ENCODE peak calls at places on chromosome 4, in four cellular contexts. X is IMR-90, G is stomach, I is transverse colon. W is an unnamed sample.

GRCh38 chr4:161583549-161583948 is 580.3 kb downstream of the FSTL5 start:
- DNase-seq in X (no peak), G (no peak), I (no peak), W (no peak)

GRCh38 chr4:143195581-143195980 is 10.9 kb downstream of the USP38 start:
- DNase-seq in X (no peak), G (no peak), I (no peak), W (no peak)

GRCh38 chr4:99606716-99607115 is 32.1 kb downstream of the MTTP start:
- DNase-seq in X (no peak), G (no peak), I (no peak), W (no peak)

GRCh38 chr4:79338148-79338547 is 12.3 kb upstream of the NAA11 start:
- DNase-seq in X (no peak), G (no peak), I (no peak), W (no peak)

GRCh38 chr4:160426233-160426632 is 1323.4 kb downstream of the RAPGEF2 start:
- DNase-seq in X (no peak), G (no peak), I (no peak), W (no peak)

GRCh38 chr4:73392936-73393335 is 11.2 kb upstream of the ALB start:
- DNase-seq in X (no peak), G (no peak), I (no peak), W (no peak)

GRCh38 chr4:173370130-173370476 is 651 bp upstream of the SAP30 start:
- DNase-seq in X (no peak), G (no peak), I (peak), W (no peak)

GRCh38 chr4:1604706-1605205 is 79.4 kb downstream of the FAM53A start:
- DNase-seq in X (no peak), G (peak), I (peak), W (peak)

GRCh38 chr4:138835833-138836521 is 179.6 kb upstream of the NOCT start:
- DNase-seq in X (peak), G (no peak), I (peak), W (no peak)

DNA sequence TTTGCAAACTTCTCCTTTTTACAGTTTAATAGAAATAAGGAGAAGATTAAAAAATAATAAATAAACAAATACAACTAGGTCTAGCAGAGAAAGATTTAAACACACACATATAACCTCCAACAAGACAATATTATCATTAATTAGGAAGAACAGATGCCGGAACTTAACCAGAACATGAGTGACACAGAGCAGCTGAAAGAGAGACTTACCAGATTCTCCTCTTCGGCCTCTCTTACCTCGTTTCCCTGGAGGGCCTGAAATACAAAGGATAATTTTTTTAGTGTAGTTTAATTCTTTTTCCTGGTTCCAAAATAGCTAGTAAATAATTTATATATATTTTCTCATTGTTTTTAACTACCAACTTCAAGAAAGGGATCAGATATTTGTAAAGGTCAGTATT is 252.5 kb downstream of the COL25A1 start:
- DNase-seq in X (no peak), G (no peak), I (no peak), W (no peak)
- TF ChIP-seq POLR2A in X (no peak), G (no peak), I (no peak), W (no peak)

GRCh38 chr4:102500371-102501175 is 586 bp upstream of the NFKB1 start:
- DNase-seq in X (peak), G (peak), I (peak), W (peak)

GRCh38 chr4:102501176-102501634 is at the start of gene NFKB1:
- DNase-seq in X (peak), G (peak), I (peak), W (peak)

GRCh38 chr4:102503831-102504786 is 3.0 kb downstream of the NFKB1 start:
- DNase-seq in X (no peak), G (no peak), I (no peak), W (no peak)

GRCh38 chr4:102503301-102503746 is 2.2 kb downstream of the NFKB1 start:
- DNase-seq in X (no peak), G (no peak), I (no peak), W (no peak)

DNA sequence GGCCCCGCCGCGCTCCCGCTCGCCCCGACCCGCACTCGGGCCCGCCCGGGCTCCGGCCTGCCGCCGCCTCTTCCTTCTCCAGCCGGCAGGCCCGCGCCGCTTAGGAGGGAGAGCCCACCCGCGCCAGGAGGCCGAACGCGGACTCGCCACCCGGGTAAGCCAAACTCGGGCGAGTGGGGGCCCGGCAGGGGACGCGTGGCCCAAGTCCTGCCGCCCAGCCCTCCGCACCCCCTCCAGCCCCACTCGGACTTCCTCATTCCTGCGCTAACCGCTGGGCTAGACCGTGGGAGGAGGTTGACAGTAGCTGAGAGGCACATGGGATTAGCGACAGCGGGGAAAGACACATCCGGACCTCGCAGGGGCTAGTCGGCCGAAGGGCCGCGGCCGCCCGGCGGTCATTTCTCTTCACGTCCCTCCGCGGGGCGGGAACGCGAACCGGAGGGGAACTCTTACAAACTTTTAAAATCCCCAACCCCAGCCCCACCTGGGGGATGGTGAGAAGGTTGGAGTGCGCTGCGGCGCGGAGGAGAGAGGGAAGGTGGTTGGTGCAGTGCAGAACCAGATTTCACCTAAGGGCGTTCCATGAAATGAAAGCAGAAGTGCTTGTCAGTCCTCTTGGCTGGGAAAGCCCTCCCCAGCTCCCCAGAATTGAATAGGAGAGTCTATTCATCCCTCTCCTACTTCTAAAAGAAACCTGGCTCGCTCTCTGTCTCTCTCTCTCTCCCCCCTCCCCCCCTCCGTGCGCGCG is 650 bp downstream of the NFKB1 start:
- DNase-seq in X (peak), G (peak), I (peak), W (peak)
- TF ChIP-seq POLR2A in X (peak), G (no peak), I (peak), W (peak)

DNA sequence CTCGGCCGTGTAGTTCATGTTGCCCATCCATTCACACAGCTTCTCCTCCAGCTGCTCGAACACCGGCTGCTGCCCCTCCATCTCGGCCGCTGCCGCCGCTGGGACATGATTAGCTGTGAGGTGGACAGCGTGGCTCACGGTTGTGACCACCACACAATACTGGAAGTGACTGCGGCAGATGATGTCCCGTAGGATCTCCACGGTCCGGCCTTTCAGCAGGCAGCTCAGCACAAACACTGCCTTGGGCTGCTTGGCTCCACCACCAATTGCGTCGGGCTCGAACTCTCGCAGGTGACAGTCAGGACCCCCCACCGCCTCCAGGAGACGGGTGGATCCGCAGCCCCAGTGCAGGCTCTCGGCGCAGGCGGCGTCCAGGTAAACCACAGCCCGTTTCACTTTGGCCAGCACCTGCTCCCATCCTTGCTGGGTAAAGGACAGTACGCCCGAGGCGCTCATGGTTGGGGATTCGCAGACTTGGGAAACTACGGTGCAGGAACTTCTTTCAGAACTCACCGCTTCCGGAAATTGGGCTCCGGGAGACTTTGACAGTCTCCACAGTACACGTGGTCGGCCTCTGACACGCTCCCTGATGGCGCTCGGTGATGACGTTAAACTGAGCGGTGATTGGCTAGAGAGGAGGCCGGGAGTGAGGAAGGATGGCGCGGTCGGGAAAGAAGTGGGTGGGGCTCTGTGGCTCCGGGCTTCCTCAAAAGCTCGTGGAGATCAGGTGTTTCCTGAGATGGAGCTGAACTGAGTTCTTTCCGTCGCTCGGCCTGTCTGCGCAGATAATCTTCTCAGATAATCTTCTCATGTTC is at the start of gene SCFD2:
- DNase-seq in X (peak), G (peak), I (peak), W (peak)
- TF ChIP-seq POLR2A in X (peak), G (no peak), I (no peak), W (peak)

GRCh38 chr4:6783111-6783981 is 819 bp downstream of the KIAA0232 start:
- DNase-seq in X (peak), G (peak), I (peak), W (peak)
- TF ChIP-seq POLR2A in X (peak), G (no peak), I (peak), W (peak)

DNA sequence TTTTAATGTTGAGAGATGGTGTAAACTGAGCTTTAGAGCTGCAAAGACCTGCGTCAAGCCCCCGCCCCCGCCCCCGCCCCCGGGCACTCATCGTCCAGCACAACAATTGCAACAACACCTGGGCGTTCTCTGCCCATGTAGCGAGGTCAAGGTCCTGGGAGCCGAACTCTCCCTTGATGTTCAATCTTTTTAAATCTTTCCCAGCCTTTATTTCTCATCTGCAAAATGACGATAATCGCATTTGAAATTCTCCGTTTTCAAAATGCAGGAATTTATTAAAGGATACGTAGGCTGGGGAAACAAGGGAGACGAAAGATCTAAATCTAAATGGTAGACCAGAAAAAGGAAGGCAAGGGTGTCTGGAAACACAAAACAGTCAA is 648 bp upstream of the MSMO1 start:
- DNase-seq in X (peak), G (no peak), I (peak), W (peak)
- TF ChIP-seq POLR2A in X (no peak), G (no peak), I (no peak), W (no peak)

GRCh38 chr4:46508216-46508615 is 118.3 kb upstream of the GABRA2 start:
- DNase-seq in X (no peak), G (no peak), I (no peak), W (no peak)
- TF ChIP-seq POLR2A in X (no peak), G (no peak), I (no peak), W (no peak)

W was measured in body of pancreas.